ENCODE peak calls at places on chromosomes 6 and 20, in six cellular contexts. A is ELR; G is GF-D8; W is DMS153; C is KBM-7; P is stimulated activated CD8-positive, alpha-beta memory T cell treated with anti-CD3 and anti-CD28 coated beads, Interleukin-4, amount 100 ng/mL, for 4 hours. B is an unnamed sample.

GRCh38 chr6:13641315-13641714 is 26.2 kb downstream of the NOL7 start:
- DNase-seq in A (no peak), G (no peak), W (no peak), C (no peak), P (no peak), B (no peak)

GRCh38 chr6:99151634-99152344 is 197.7 kb downstream of the FAXC start:
- DNase-seq in A (peak; percentile 53), G (no peak), W (no peak), C (peak; percentile 32), P (no peak), B (peak; percentile 9)

GRCh38 chr6:130240232-130240631 is 17.5 kb upstream of the SAMD3 start:
- DNase-seq in A (peak; percentile 81), G (no peak), W (no peak), C (no peak), P (no peak), B (no peak)

GRCh38 chr20:50376888-50377459 is 133.2 kb upstream of the PTPN1 start:
- DNase-seq in A (peak; percentile 74), G (no peak), W (peak; percentile 15), C (no peak), P (no peak), B (no peak)

GRCh38 chr20:54044156-54044555 is 26.2 kb downstream of the BCAS1 start:
- DNase-seq in A (peak; percentile 50), G (no peak), W (no peak), C (no peak), P (no peak), B (no peak)

GRCh38 chr20:2652724-2653510 is 485 bp downstream of the NOP56 start:
- DNase-seq in A (peak; percentile 44), G (no peak), W (no peak), C (no peak), P (peak; percentile 23), B (peak; percentile 51)

GRCh38 chr6:123641497-123641896 is 4.7 kb upstream of the TRDN start:
- DNase-seq in A (no peak), G (no peak), W (no peak), C (no peak), P (no peak), B (no peak)

GRCh38 chr6:126060400-126060799 is 74.1 kb downstream of the TRMT11 start:
- DNase-seq in A (no peak), G (no peak), W (no peak), C (no peak), P (no peak), B (no peak)

GRCh38 chr6:137637161-137637560 is 143.0 kb upstream of the OLIG3 start:
- DNase-seq in A (peak; percentile 78), G (peak; percentile 38), W (no peak), C (peak; percentile 17), P (no peak), B (no peak)

GRCh38 chr6:35370124-35370741 is 27.9 kb downstream of the PPARD start:
- DNase-seq in A (peak; percentile 97), G (peak; percentile 86), W (no peak), C (peak; percentile 91), P (peak; percentile 29), B (no peak)

GRCh38 chr6:22892452-22892851 is 323.1 kb downstream of the HDGFL1 start:
- DNase-seq in A (peak; percentile 95), G (no peak), W (no peak), C (no peak), P (no peak), B (no peak)

GRCh38 chr20:42494290-42494689 is 695.4 kb downstream of the PTPRT start:
- DNase-seq in A (no peak), G (no peak), W (no peak), C (no peak), P (no peak), B (no peak)

GRCh38 chr6:95364016-95364604 is 213.2 kb upstream of the MANEA start:
- DNase-seq in A (peak; percentile 21), G (no peak), W (peak; percentile 1), C (peak; percentile 28), P (no peak), B (peak; percentile 44)

GRCh38 chr6:12009904-12010634 is 2.0 kb upstream of the HIVEP1 start:
- DNase-seq in A (peak; percentile 40), G (no peak), W (no peak), C (peak; percentile 7), P (no peak), B (peak; percentile 32)

GRCh38 chr6:26157150-26157837 is 70.1 kb downstream of the HFE start:
- DNase-seq in A (peak; percentile 85), G (peak; percentile 64), W (peak; percentile 62), C (no peak), P (no peak), B (peak; percentile 78)

GRCh38 chr20:64254156-64254555 is 1.4 kb upstream of the PCMTD2 start:
- DNase-seq in A (no peak), G (no peak), W (no peak), C (no peak), P (no peak), B (no peak)

GRCh38 chr20:49914310-49915117 is 815 bp downstream of the SPATA2 start:
- DNase-seq in A (peak; percentile 74), G (no peak), W (no peak), C (peak; percentile 36), P (no peak), B (no peak)

GRCh38 chr6:121647905-121648304 is 212.5 kb downstream of the GJA1 start:
- DNase-seq in A (peak; percentile 51), G (no peak), W (no peak), C (no peak), P (no peak), B (no peak)